ENCODE peak calls at places on chromosomes 7 and 10, in five cellular contexts. One of them, this sample, is unnamed.

GRCh38 chr7:47071866-47072265 is 510.0 kb downstream of the TNS3 start:
- DNase-seq in mesothelial cell of epicardium: no peak
- DNase-seq in heart right ventricle: no peak
- DNase-seq in choroid plexus epithelial cell: no peak
- DNase-seq in tibial artery: no peak
- DNase-seq in this sample: no peak

GRCh38 chr10:126634915-126635314 is 35.6 kb downstream of the C10orf90 start:
- DNase-seq in mesothelial cell of epicardium: no peak
- DNase-seq in heart right ventricle: no peak
- DNase-seq in choroid plexus epithelial cell: peak; percentile 11
- DNase-seq in tibial artery: no peak
- DNase-seq in this sample: no peak

GRCh38 chr7:110857106-110857505 is 233.8 kb upstream of the LRRN3 start:
- DNase-seq in mesothelial cell of epicardium: no peak
- DNase-seq in heart right ventricle: no peak
- DNase-seq in choroid plexus epithelial cell: no peak
- DNase-seq in tibial artery: no peak
- DNase-seq in this sample: no peak

GRCh38 chr10:47176903-47177860 is 122.8 kb upstream of the GDF10 start:
- DNase-seq in mesothelial cell of epicardium: no peak
- DNase-seq in heart right ventricle: no peak
- DNase-seq in choroid plexus epithelial cell: no peak
- DNase-seq in tibial artery: no peak
- DNase-seq in this sample: no peak

GRCh38 chr7:151836191-151836926 is 40.6 kb downstream of the PRKAG2 start:
- DNase-seq in mesothelial cell of epicardium: no peak
- DNase-seq in heart right ventricle: no peak
- DNase-seq in choroid plexus epithelial cell: no peak
- DNase-seq in tibial artery: no peak
- DNase-seq in this sample: no peak

GRCh38 chr10:44976352-44977198 is 2.0 kb downstream of the DEPP1 start:
- DNase-seq in mesothelial cell of epicardium: no peak
- DNase-seq in heart right ventricle: no peak
- DNase-seq in choroid plexus epithelial cell: peak; percentile 49
- DNase-seq in tibial artery: peak; percentile 78
- DNase-seq in this sample: no peak

GRCh38 chr7:28411876-28412662 is at the start of gene CREB5:
- DNase-seq in mesothelial cell of epicardium: no peak
- DNase-seq in heart right ventricle: no peak
- DNase-seq in choroid plexus epithelial cell: peak; percentile 50
- DNase-seq in tibial artery: no peak
- DNase-seq in this sample: no peak

GRCh38 chr10:74282151-74282852 is 131.3 kb downstream of the ADK start:
- DNase-seq in mesothelial cell of epicardium: no peak
- DNase-seq in heart right ventricle: no peak
- DNase-seq in choroid plexus epithelial cell: peak; percentile 42
- DNase-seq in tibial artery: no peak
- DNase-seq in this sample: no peak

GRCh38 chr7:1811850-1812692 is 142.0 kb downstream of the ELFN1 start:
- DNase-seq in mesothelial cell of epicardium: no peak
- DNase-seq in heart right ventricle: no peak
- DNase-seq in choroid plexus epithelial cell: no peak
- DNase-seq in tibial artery: peak; percentile 51
- DNase-seq in this sample: peak; percentile 64

GRCh38 chr7:47902013-47902412 is 46.3 kb downstream of the PKD1L1 start:
- DNase-seq in mesothelial cell of epicardium: no peak
- DNase-seq in heart right ventricle: no peak
- DNase-seq in choroid plexus epithelial cell: no peak
- DNase-seq in tibial artery: no peak
- DNase-seq in this sample: peak; percentile 25

GRCh38 chr10:64206409-64206808 is 685.2 kb downstream of the REEP3 start:
- DNase-seq in mesothelial cell of epicardium: no peak
- DNase-seq in heart right ventricle: no peak
- DNase-seq in choroid plexus epithelial cell: no peak
- DNase-seq in tibial artery: no peak
- DNase-seq in this sample: no peak

GRCh38 chr7:134730359-134730758 is 49.1 kb upstream of the CALD1 start:
- DNase-seq in mesothelial cell of epicardium: no peak
- DNase-seq in heart right ventricle: no peak
- DNase-seq in choroid plexus epithelial cell: no peak
- DNase-seq in tibial artery: no peak
- DNase-seq in this sample: no peak

GRCh38 chr7:128035712-128036111 is 4.5 kb upstream of the LRRC4 start:
- DNase-seq in mesothelial cell of epicardium: no peak
- DNase-seq in heart right ventricle: no peak
- DNase-seq in choroid plexus epithelial cell: peak; percentile 58
- DNase-seq in tibial artery: no peak
- DNase-seq in this sample: peak; percentile 44

GRCh38 chr7:16015981-16016380 is 329.5 kb upstream of the MEOX2 start:
- DNase-seq in mesothelial cell of epicardium: no peak
- DNase-seq in heart right ventricle: no peak
- DNase-seq in choroid plexus epithelial cell: no peak
- DNase-seq in tibial artery: no peak
- DNase-seq in this sample: no peak

GRCh38 chr7:55180821-55181542 is 162.2 kb downstream of the EGFR start:
- DNase-seq in mesothelial cell of epicardium: no peak
- DNase-seq in heart right ventricle: no peak
- DNase-seq in choroid plexus epithelial cell: no peak
- DNase-seq in tibial artery: no peak
- DNase-seq in this sample: no peak

GRCh38 chr7:121420976-121421375 is 24.9 kb upstream of the FAM3C start:
- DNase-seq in mesothelial cell of epicardium: no peak
- DNase-seq in heart right ventricle: no peak
- DNase-seq in choroid plexus epithelial cell: no peak
- DNase-seq in tibial artery: no peak
- DNase-seq in this sample: no peak

GRCh38 chr10:130621231-130621775 is 485.1 kb downstream of the GLRX3 start:
- DNase-seq in mesothelial cell of epicardium: no peak
- DNase-seq in heart right ventricle: no peak
- DNase-seq in choroid plexus epithelial cell: peak; percentile 19
- DNase-seq in tibial artery: no peak
- DNase-seq in this sample: no peak

GRCh38 chr7:102287465-102288146 is 938 bp downstream of the SH2B2 start:
- DNase-seq in mesothelial cell of epicardium: no peak
- DNase-seq in heart right ventricle: peak; percentile 42
- DNase-seq in choroid plexus epithelial cell: peak; percentile 29
- DNase-seq in tibial artery: no peak
- DNase-seq in this sample: no peak

GRCh38 chr7:3455826-3456444 is 154.9 kb downstream of the SDK1 start:
- DNase-seq in mesothelial cell of epicardium: no peak
- DNase-seq in heart right ventricle: no peak
- DNase-seq in choroid plexus epithelial cell: peak; percentile 77
- DNase-seq in tibial artery: no peak
- DNase-seq in this sample: no peak

GRCh38 chr7:12322287-12322902 is 81.3 kb downstream of the VWDE start:
- DNase-seq in mesothelial cell of epicardium: no peak
- DNase-seq in heart right ventricle: no peak
- DNase-seq in choroid plexus epithelial cell: peak; percentile 66
- DNase-seq in tibial artery: no peak
- DNase-seq in this sample: no peak

GRCh38 chr10:50536617-50537252 is 87.0 kb downstream of the SGMS1 start:
- DNase-seq in mesothelial cell of epicardium: no peak
- DNase-seq in heart right ventricle: no peak
- DNase-seq in choroid plexus epithelial cell: no peak
- DNase-seq in tibial artery: no peak
- DNase-seq in this sample: no peak

GRCh38 chr7:18053177-18053928 is 25.7 kb upstream of the PRPS1L1 start:
- DNase-seq in mesothelial cell of epicardium: no peak
- DNase-seq in heart right ventricle: no peak
- DNase-seq in choroid plexus epithelial cell: no peak
- DNase-seq in tibial artery: no peak
- DNase-seq in this sample: no peak

GRCh38 chr10:117936136-117936535 is 110.6 kb downstream of the RAB11FIP2 start:
- DNase-seq in mesothelial cell of epicardium: no peak
- DNase-seq in heart right ventricle: no peak
- DNase-seq in choroid plexus epithelial cell: peak; percentile 14
- DNase-seq in tibial artery: no peak
- DNase-seq in this sample: no peak

GRCh38 chr10:49324711-49325110 is 25.7 kb downstream of the C10orf71 start:
- DNase-seq in mesothelial cell of epicardium: no peak
- DNase-seq in heart right ventricle: no peak
- DNase-seq in choroid plexus epithelial cell: peak; percentile 26
- DNase-seq in tibial artery: no peak
- DNase-seq in this sample: peak; percentile 76

GRCh38 chr10:64846706-64847105 is 1325.5 kb downstream of the REEP3 start:
- DNase-seq in mesothelial cell of epicardium: no peak
- DNase-seq in heart right ventricle: no peak
- DNase-seq in choroid plexus epithelial cell: no peak
- DNase-seq in tibial artery: no peak
- DNase-seq in this sample: no peak

GRCh38 chr7:101231644-101232043 is 6.0 kb downstream of the CLDN15 start:
- DNase-seq in mesothelial cell of epicardium: no peak
- DNase-seq in heart right ventricle: no peak
- DNase-seq in choroid plexus epithelial cell: no peak
- DNase-seq in tibial artery: no peak
- DNase-seq in this sample: no peak

GRCh38 chr7:44167920-44168319 is 21.3 kb downstream of the GCK start:
- DNase-seq in mesothelial cell of epicardium: no peak
- DNase-seq in heart right ventricle: no peak
- DNase-seq in choroid plexus epithelial cell: no peak
- DNase-seq in tibial artery: no peak
- DNase-seq in this sample: no peak

GRCh38 chr10:74238031-74238431 is 87.0 kb downstream of the ADK start:
- DNase-seq in mesothelial cell of epicardium: no peak
- DNase-seq in heart right ventricle: no peak
- DNase-seq in choroid plexus epithelial cell: no peak
- DNase-seq in tibial artery: no peak
- DNase-seq in this sample: no peak

GRCh38 chr10:76119515-76119914 is 688.1 kb downstream of the LRMDA start:
- DNase-seq in mesothelial cell of epicardium: no peak
- DNase-seq in heart right ventricle: no peak
- DNase-seq in choroid plexus epithelial cell: peak; percentile 35
- DNase-seq in tibial artery: no peak
- DNase-seq in this sample: no peak

GRCh38 chr10:47019546-47019945 is 108.3 kb downstream of the PTPN20 start:
- DNase-seq in mesothelial cell of epicardium: no peak
- DNase-seq in heart right ventricle: no peak
- DNase-seq in choroid plexus epithelial cell: no peak
- DNase-seq in tibial artery: no peak
- DNase-seq in this sample: peak; percentile 65

GRCh38 chr10:110081914-110082313 is 74.1 kb downstream of the ADD3 start:
- DNase-seq in mesothelial cell of epicardium: no peak
- DNase-seq in heart right ventricle: peak; percentile 19
- DNase-seq in choroid plexus epithelial cell: peak; percentile 39
- DNase-seq in tibial artery: no peak
- DNase-seq in this sample: no peak

GRCh38 chr7:31107106-31108090 is 55.3 kb downstream of the ADCYAP1R1 start:
- DNase-seq in mesothelial cell of epicardium: no peak
- DNase-seq in heart right ventricle: no peak
- DNase-seq in choroid plexus epithelial cell: no peak
- DNase-seq in tibial artery: no peak
- DNase-seq in this sample: peak; percentile 69

GRCh38 chr7:48875300-48875916 is 48.9 kb upstream of the CDC14C start:
- DNase-seq in mesothelial cell of epicardium: no peak
- DNase-seq in heart right ventricle: peak; percentile 37
- DNase-seq in choroid plexus epithelial cell: peak; percentile 62
- DNase-seq in tibial artery: no peak
- DNase-seq in this sample: no peak

GRCh38 chr10:76073524-76073923 is 642.1 kb downstream of the LRMDA start:
- DNase-seq in mesothelial cell of epicardium: no peak
- DNase-seq in heart right ventricle: no peak
- DNase-seq in choroid plexus epithelial cell: no peak
- DNase-seq in tibial artery: no peak
- DNase-seq in this sample: no peak

GRCh38 chr7:113202282-113202681 is 83.9 kb upstream of the SMIM30 start:
- DNase-seq in mesothelial cell of epicardium: no peak
- DNase-seq in heart right ventricle: no peak
- DNase-seq in choroid plexus epithelial cell: no peak
- DNase-seq in tibial artery: no peak
- DNase-seq in this sample: no peak

GRCh38 chr10:86285136-86285790 is 81.3 kb downstream of the GRID1 start:
- DNase-seq in mesothelial cell of epicardium: no peak
- DNase-seq in heart right ventricle: no peak
- DNase-seq in choroid plexus epithelial cell: no peak
- DNase-seq in tibial artery: peak; percentile 42
- DNase-seq in this sample: peak; percentile 65

GRCh38 chr10:77907900-77908717 is 18.4 kb downstream of the DLG5 start:
- DNase-seq in mesothelial cell of epicardium: no peak
- DNase-seq in heart right ventricle: no peak
- DNase-seq in choroid plexus epithelial cell: no peak
- DNase-seq in tibial artery: no peak
- DNase-seq in this sample: no peak
- TF ChIP-seq CTCF in mesothelial cell of epicardium: no peak
- TF ChIP-seq CTCF in heart right ventricle: no peak
- TF ChIP-seq CTCF in choroid plexus epithelial cell: peak; percentile 25
- TF ChIP-seq CTCF in tibial artery: no peak
- TF ChIP-seq CTCF in this sample: no peak

DNA sequence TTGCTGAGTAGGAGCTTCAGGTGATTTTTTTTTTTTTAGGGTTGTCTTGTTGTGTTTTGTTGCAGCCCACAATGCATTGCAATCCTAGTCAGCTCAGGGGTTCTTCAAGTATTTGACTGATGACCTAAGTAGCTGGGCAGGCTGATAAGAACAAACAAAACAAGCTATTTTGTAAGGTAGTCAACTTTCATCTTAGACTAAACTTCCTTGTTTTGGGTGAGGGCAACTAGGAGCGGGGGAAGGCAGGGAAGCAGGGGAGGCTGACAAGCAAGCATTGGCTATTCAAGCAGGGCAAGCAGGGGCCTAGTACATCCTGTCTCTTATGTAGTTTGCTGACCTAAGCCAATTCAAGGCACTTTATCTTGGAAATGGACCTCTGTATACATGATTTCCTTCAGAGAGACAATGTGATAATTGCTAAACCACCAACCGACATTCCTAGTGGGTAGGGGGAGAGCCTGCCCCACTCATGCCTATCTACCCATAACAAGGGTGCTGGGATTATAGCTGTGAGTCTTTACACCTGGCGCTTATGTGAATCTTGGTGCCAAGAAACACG is 163.3 kb upstream of the PRKCQ start:
- DNase-seq in mesothelial cell of epicardium: no peak
- DNase-seq in heart right ventricle: no peak
- DNase-seq in choroid plexus epithelial cell: no peak
- DNase-seq in tibial artery: no peak
- DNase-seq in this sample: no peak
- TF ChIP-seq CTCF in mesothelial cell of epicardium: no peak
- TF ChIP-seq CTCF in heart right ventricle: no peak
- TF ChIP-seq CTCF in choroid plexus epithelial cell: no peak
- TF ChIP-seq CTCF in tibial artery: no peak
- TF ChIP-seq CTCF in this sample: no peak

GRCh38 chr7:41143074-41143473 is 559.8 kb downstream of the INHBA start:
- DNase-seq in mesothelial cell of epicardium: no peak
- DNase-seq in heart right ventricle: no peak
- DNase-seq in choroid plexus epithelial cell: no peak
- DNase-seq in tibial artery: no peak
- DNase-seq in this sample: no peak
- TF ChIP-seq CTCF in mesothelial cell of epicardium: no peak
- TF ChIP-seq CTCF in heart right ventricle: no peak
- TF ChIP-seq CTCF in choroid plexus epithelial cell: no peak
- TF ChIP-seq CTCF in tibial artery: no peak
- TF ChIP-seq CTCF in this sample: no peak

DNA sequence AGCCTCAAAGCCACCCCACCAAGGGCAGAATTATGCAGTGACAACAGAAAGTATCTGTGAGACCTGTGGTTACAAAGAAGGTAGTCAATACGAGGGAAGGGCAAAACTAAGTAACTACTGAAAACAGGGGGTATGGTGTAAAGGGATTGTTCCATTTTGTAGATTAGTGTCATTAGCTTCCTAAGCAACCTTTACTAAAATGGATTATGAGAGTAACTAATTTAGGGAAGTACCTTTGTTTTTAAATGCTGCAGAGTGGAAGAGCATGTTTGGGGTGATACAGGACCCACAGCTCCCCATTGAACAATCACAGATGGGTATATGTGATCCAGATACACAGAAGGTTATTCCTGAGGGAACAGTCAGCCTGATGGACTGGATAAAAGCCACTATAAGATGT is 51.3 kb upstream of the TAC1 start:
- DNase-seq in mesothelial cell of epicardium: no peak
- DNase-seq in heart right ventricle: no peak
- DNase-seq in choroid plexus epithelial cell: no peak
- DNase-seq in tibial artery: no peak
- DNase-seq in this sample: no peak
- TF ChIP-seq CTCF in mesothelial cell of epicardium: no peak
- TF ChIP-seq CTCF in heart right ventricle: no peak
- TF ChIP-seq CTCF in choroid plexus epithelial cell: no peak
- TF ChIP-seq CTCF in tibial artery: no peak
- TF ChIP-seq CTCF in this sample: no peak

This sample was measured in osteocyte.